ENCODE peak calls at places on chromosomes 13 and 19, in six cellular contexts. One of them, this sample, is unnamed.

GRCh38 chr19:46351241-46352041 is 4.6 kb downstream of the PPP5C start:
- DNase-seq in neuronal stem cell: no peak
- DNase-seq in mammary epithelial cell: peak
- DNase-seq in vagina: no peak
- DNase-seq in transverse colon: peak
- DNase-seq in A549: no peak
- DNase-seq in this sample: peak

GRCh38 chr13:20553309-20553708 is 13.6 kb upstream of the IFT88 start:
- DNase-seq in transverse colon: no peak
- DNase-seq in A549: no peak
- DNase-seq in vagina: no peak
- DNase-seq in neuronal stem cell: no peak
- DNase-seq in mammary epithelial cell: no peak
- DNase-seq in this sample: no peak

GRCh38 chr13:20170931-20171330 is 10.1 kb upstream of the GJA3 start:
- DNase-seq in mammary epithelial cell: no peak
- DNase-seq in transverse colon: no peak
- DNase-seq in vagina: no peak
- DNase-seq in A549: no peak
- DNase-seq in neuronal stem cell: no peak
- DNase-seq in this sample: no peak

GRCh38 chr13:101785858-101786257 is 333.4 kb downstream of the ITGBL1 start:
- DNase-seq in transverse colon: no peak
- DNase-seq in mammary epithelial cell: peak
- DNase-seq in neuronal stem cell: peak
- DNase-seq in A549: peak
- DNase-seq in vagina: no peak
- DNase-seq in this sample: no peak

GRCh38 chr19:43780706-43781525 is at the start of gene KCNN4:
- DNase-seq in A549: peak
- DNase-seq in vagina: no peak
- DNase-seq in mammary epithelial cell: peak
- DNase-seq in neuronal stem cell: no peak
- DNase-seq in transverse colon: peak
- DNase-seq in this sample: peak

GRCh38 chr13:42283574-42283973 is 11.6 kb downstream of the AKAP11 start:
- DNase-seq in vagina: no peak
- DNase-seq in neuronal stem cell: no peak
- DNase-seq in A549: no peak
- DNase-seq in transverse colon: peak
- DNase-seq in mammary epithelial cell: no peak
- DNase-seq in this sample: no peak

GRCh38 chr19:47113446-47114348 is at the start of gene ZC3H4:
- DNase-seq in A549: peak
- DNase-seq in neuronal stem cell: peak
- DNase-seq in mammary epithelial cell: peak
- DNase-seq in transverse colon: peak
- DNase-seq in vagina: no peak
- DNase-seq in this sample: peak

GRCh38 chr13:30735025-30735967 is at the start of gene ALOX5AP:
- DNase-seq in neuronal stem cell: no peak
- DNase-seq in mammary epithelial cell: no peak
- DNase-seq in vagina: no peak
- DNase-seq in A549: no peak
- DNase-seq in transverse colon: peak
- DNase-seq in this sample: peak

GRCh38 chr13:103142091-103142594 is 75.9 kb upstream of the SLC10A2 start:
- DNase-seq in neuronal stem cell: no peak
- DNase-seq in vagina: no peak
- DNase-seq in A549: no peak
- DNase-seq in transverse colon: no peak
- DNase-seq in mammary epithelial cell: no peak
- DNase-seq in this sample: no peak

GRCh38 chr13:24348385-24348784 is 39.0 kb downstream of the C1QTNF9 start:
- DNase-seq in neuronal stem cell: no peak
- DNase-seq in A549: no peak
- DNase-seq in vagina: no peak
- DNase-seq in transverse colon: no peak
- DNase-seq in mammary epithelial cell: no peak
- DNase-seq in this sample: no peak

GRCh38 chr13:32587774-32588165 is 1.5 kb downstream of the PDS5B start:
- DNase-seq in neuronal stem cell: no peak
- DNase-seq in transverse colon: no peak
- DNase-seq in vagina: no peak
- DNase-seq in mammary epithelial cell: peak
- DNase-seq in A549: no peak
- DNase-seq in this sample: no peak

GRCh38 chr13:46184277-46184699 is 2.3 kb upstream of the LCP1 start:
- DNase-seq in vagina: no peak
- DNase-seq in mammary epithelial cell: no peak
- DNase-seq in neuronal stem cell: no peak
- DNase-seq in transverse colon: peak
- DNase-seq in A549: peak
- DNase-seq in this sample: peak

GRCh38 chr13:46172531-46172991 is 9.4 kb downstream of the LCP1 start:
- DNase-seq in transverse colon: peak
- DNase-seq in neuronal stem cell: no peak
- DNase-seq in vagina: no peak
- DNase-seq in mammary epithelial cell: no peak
- DNase-seq in A549: no peak
- DNase-seq in this sample: no peak

GRCh38 chr19:48511800-48512503 is at the start of gene LMTK3:
- DNase-seq in neuronal stem cell: no peak
- DNase-seq in vagina: no peak
- DNase-seq in transverse colon: peak
- DNase-seq in A549: peak
- DNase-seq in mammary epithelial cell: no peak
- DNase-seq in this sample: no peak

GRCh38 chr19:9586764-9587163 is 2.5 kb upstream of the ZNF121 start:
- DNase-seq in vagina: no peak
- DNase-seq in mammary epithelial cell: peak
- DNase-seq in neuronal stem cell: peak
- DNase-seq in transverse colon: peak
- DNase-seq in A549: no peak
- DNase-seq in this sample: peak

GRCh38 chr19:30339624-30340525 is 32.3 kb upstream of the ZNF536 start:
- DNase-seq in A549: no peak
- DNase-seq in mammary epithelial cell: no peak
- DNase-seq in transverse colon: no peak
- DNase-seq in neuronal stem cell: no peak
- DNase-seq in vagina: no peak
- DNase-seq in this sample: peak

GRCh38 chr19:4186087-4186993 is 3.9 kb downstream of the ANKRD24 start:
- DNase-seq in A549: peak
- DNase-seq in mammary epithelial cell: peak
- DNase-seq in neuronal stem cell: peak
- DNase-seq in transverse colon: peak
- DNase-seq in vagina: no peak
- DNase-seq in this sample: peak

GRCh38 chr13:43195551-43195950 is 172.2 kb downstream of the DNAJC15 start:
- DNase-seq in vagina: no peak
- DNase-seq in mammary epithelial cell: no peak
- DNase-seq in neuronal stem cell: no peak
- DNase-seq in transverse colon: no peak
- DNase-seq in A549: no peak
- DNase-seq in this sample: no peak

GRCh38 chr19:32675720-32676185 is at the start of gene RGS9BP:
- DNase-seq in transverse colon: peak
- DNase-seq in vagina: no peak
- DNase-seq in neuronal stem cell: peak
- DNase-seq in mammary epithelial cell: no peak
- DNase-seq in A549: peak
- DNase-seq in this sample: peak

GRCh38 chr19:53333071-53333465 is 481 bp upstream of the ZNF845 start:
- DNase-seq in vagina: no peak
- DNase-seq in transverse colon: peak
- DNase-seq in A549: peak
- DNase-seq in mammary epithelial cell: no peak
- DNase-seq in neuronal stem cell: no peak
- DNase-seq in this sample: peak

GRCh38 chr13:100305398-100305797 is 216.5 kb downstream of the PCCA start:
- DNase-seq in A549: no peak
- DNase-seq in neuronal stem cell: no peak
- DNase-seq in mammary epithelial cell: no peak
- DNase-seq in vagina: no peak
- DNase-seq in transverse colon: no peak
- DNase-seq in this sample: no peak
- H3K4me3 ChIP-seq in A549: no peak
- H3K4me3 ChIP-seq in neuronal stem cell: no peak
- H3K4me3 ChIP-seq in mammary epithelial cell: no peak
- H3K4me3 ChIP-seq in vagina: no peak
- H3K4me3 ChIP-seq in transverse colon: no peak
- H3K4me3 ChIP-seq in this sample: no peak

DNA sequence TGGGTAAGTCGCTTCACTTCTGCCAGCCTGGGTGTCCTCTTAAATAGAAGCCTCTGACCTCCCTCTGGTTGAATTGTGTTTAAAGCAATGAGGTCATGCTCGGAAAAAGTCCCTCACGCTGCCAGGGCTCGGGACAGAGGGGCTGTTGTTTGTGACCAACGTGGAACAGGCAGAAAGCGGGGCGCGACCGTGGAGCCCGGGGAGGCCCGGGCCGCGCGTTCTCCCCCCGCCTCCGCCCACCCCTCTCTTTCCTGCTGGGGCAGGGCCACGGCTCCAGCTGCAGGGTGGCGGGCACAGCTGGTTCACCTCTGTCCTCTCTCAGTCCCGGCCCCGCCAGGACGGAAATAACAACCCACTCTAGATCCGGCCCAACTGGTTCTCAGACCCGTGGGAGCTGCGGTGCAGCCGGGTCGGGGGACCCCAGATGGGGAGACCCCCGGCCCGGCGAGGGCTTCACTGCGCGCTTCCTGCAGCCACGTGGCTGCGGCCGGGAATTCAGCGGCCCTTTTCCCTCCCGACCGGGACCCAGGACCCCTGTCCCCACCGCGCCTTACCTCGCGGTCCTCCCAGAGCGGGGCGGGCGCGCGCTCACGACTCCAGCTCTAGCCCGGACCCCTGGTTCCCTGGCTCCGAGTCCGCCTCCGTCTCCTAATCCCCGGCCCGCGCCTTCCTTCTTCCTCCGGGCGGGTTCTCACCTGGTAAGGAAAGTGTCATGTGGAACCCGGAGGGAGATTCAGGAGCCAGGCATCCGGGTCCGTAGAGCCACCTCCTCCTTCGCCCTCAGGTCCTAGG is 1.9 kb downstream of the CDC42EP5 start:
- DNase-seq in A549: no peak
- DNase-seq in transverse colon: peak
- DNase-seq in neuronal stem cell: no peak
- DNase-seq in vagina: no peak
- DNase-seq in mammary epithelial cell: no peak
- DNase-seq in this sample: peak
- H3K4me3 ChIP-seq in A549: no peak
- H3K4me3 ChIP-seq in transverse colon: peak
- H3K4me3 ChIP-seq in neuronal stem cell: peak
- H3K4me3 ChIP-seq in vagina: peak
- H3K4me3 ChIP-seq in mammary epithelial cell: peak
- H3K4me3 ChIP-seq in this sample: peak

DNA sequence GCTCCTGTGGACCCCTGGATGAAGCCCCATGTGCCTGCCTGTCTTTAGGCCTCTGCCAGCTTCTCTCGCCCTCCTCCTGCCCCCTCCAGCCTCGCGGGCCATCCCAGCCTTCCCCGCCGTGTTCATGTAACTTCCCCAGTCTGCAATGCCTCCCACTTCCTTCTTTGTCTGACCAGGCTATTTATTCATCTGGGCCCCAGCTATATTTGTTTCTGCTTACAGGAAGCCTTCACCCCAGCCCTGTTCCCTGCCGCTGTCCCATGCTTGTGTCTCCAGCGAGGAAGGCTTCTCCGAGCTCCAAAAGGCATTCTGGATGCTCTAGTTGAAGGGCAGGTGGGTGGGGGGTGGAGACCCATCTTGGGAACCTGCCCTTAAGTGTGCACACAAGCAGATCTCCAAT is 7.9 kb upstream of the C3 start:
- DNase-seq in vagina: no peak
- DNase-seq in neuronal stem cell: no peak
- DNase-seq in A549: no peak
- DNase-seq in mammary epithelial cell: no peak
- DNase-seq in transverse colon: no peak
- DNase-seq in this sample: no peak
- H3K4me3 ChIP-seq in vagina: no peak
- H3K4me3 ChIP-seq in neuronal stem cell: no peak
- H3K4me3 ChIP-seq in A549: no peak
- H3K4me3 ChIP-seq in mammary epithelial cell: no peak
- H3K4me3 ChIP-seq in transverse colon: no peak
- H3K4me3 ChIP-seq in this sample: no peak

GRCh38 chr13:83881917-83882625 is at the start of gene SLITRK1:
- DNase-seq in mammary epithelial cell: peak
- DNase-seq in neuronal stem cell: peak
- DNase-seq in transverse colon: no peak
- DNase-seq in vagina: no peak
- DNase-seq in A549: no peak
- DNase-seq in this sample: no peak
- H3K4me3 ChIP-seq in mammary epithelial cell: peak
- H3K4me3 ChIP-seq in neuronal stem cell: peak
- H3K4me3 ChIP-seq in transverse colon: no peak
- H3K4me3 ChIP-seq in vagina: no peak
- H3K4me3 ChIP-seq in A549: peak
- H3K4me3 ChIP-seq in this sample: no peak

GRCh38 chr13:57582032-57582431 is 49.5 kb upstream of the PCDH17 start:
- DNase-seq in transverse colon: no peak
- DNase-seq in neuronal stem cell: no peak
- DNase-seq in A549: no peak
- DNase-seq in mammary epithelial cell: no peak
- DNase-seq in vagina: no peak
- DNase-seq in this sample: no peak
- H3K4me3 ChIP-seq in transverse colon: no peak
- H3K4me3 ChIP-seq in neuronal stem cell: no peak
- H3K4me3 ChIP-seq in A549: no peak
- H3K4me3 ChIP-seq in mammary epithelial cell: no peak
- H3K4me3 ChIP-seq in vagina: no peak
- H3K4me3 ChIP-seq in this sample: no peak

This sample was measured in stomach.